ENCODE peak calls at places on chromosomes 1 and 21, in five cellular contexts. C is breast epithelium, I is 8988T, H is progenitor cell of endocrine pancreas, Y is DND-41. L is an unnamed sample.

GRCh38 chr1:109361649-109362048 is 36.1 kb downstream of the SORT1 start:
- DNase-seq in C (no peak), I (no peak), H (no peak), Y (no peak), L (no peak)

GRCh38 chr1:112807999-112808398 is 92.9 kb upstream of the PPM1J start:
- DNase-seq in C (no peak), I (no peak), H (no peak), Y (no peak), L (no peak)

GRCh38 chr1:215128514-215128913 is 46.0 kb downstream of the KCNK2 start:
- DNase-seq in C (no peak), I (no peak), H (no peak), Y (no peak), L (no peak)

GRCh38 chr1:230179249-230179648 is 112.2 kb downstream of the GALNT2 start:
- DNase-seq in C (no peak), I (no peak), H (no peak), Y (no peak), L (no peak)

GRCh38 chr21:43814215-43815106 is 25.1 kb downstream of the RRP1 start:
- DNase-seq in C (no peak), I (no peak), H (no peak), Y (no peak), L (no peak)

GRCh38 chr1:39671793-39672550 is at the start of gene NT5C1A:
- DNase-seq in C (no peak), I (peak), H (no peak), Y (no peak), L (no peak)

GRCh38 chr1:86466986-86467385 is 1.7 kb upstream of the CLCA1 start:
- DNase-seq in C (no peak), I (no peak), H (no peak), Y (peak), L (no peak)

GRCh38 chr21:33490991-33491372 is 534 bp downstream of the DNAJC28 start:
- DNase-seq in C (no peak), I (no peak), H (no peak), Y (no peak), L (no peak)

GRCh38 chr1:205983925-205984725 is 19.1 kb downstream of the RAB7B start:
- DNase-seq in C (peak), I (peak), H (peak), Y (peak), L (no peak)